ENCODE peak calls at places on chromosomes 6 and 20, in four cellular contexts. U, X, K and F are unnamed samples.
A peak's percentile ranks its signal among the peaks of the same experiment; 100 is the strongest.

GRCh38 chr6:436308-437041 is 44.9 kb downstream of the IRF4 start:
- DNase-seq in X (no peak), K (no peak), U (no peak), F (no peak)

GRCh38 chr6:35034411-35035171 is 106.5 kb downstream of the TCP11 start:
- DNase-seq in U (no peak), X (no peak), K (no peak), F (no peak)

GRCh38 chr20:57398231-57398821 is 7.1 kb downstream of the RBM38 start:
- DNase-seq in U (no peak), K (no peak), X (peak; percentile 83), F (no peak)

GRCh38 chr6:149332602-149333311 is 15.2 kb downstream of the TAB2 start:
- DNase-seq in K (no peak), X (no peak), U (no peak), F (peak; percentile 27)

GRCh38 chr6:28634406-28634757 is 108.7 kb downstream of the GPX5 start:
- DNase-seq in K (no peak), X (no peak), U (no peak), F (no peak)

GRCh38 chr6:32254761-32255211 is 30.9 kb upstream of the NOTCH4 start:
- DNase-seq in K (no peak), U (no peak), X (no peak), F (no peak)

GRCh38 chr6:31004285-31004684 is 6.0 kb upstream of the MUC22 start:
- DNase-seq in U (no peak), K (no peak), X (no peak), F (no peak)

GRCh38 chr20:4018015-4018748 is 2.8 kb upstream of the RNF24 start:
- DNase-seq in U (no peak), K (no peak), X (no peak), F (no peak)

GRCh38 chr6:111724505-111724904 is 118.8 kb upstream of the TRAF3IP2 start:
- DNase-seq in U (no peak), K (no peak), X (peak; percentile 86), F (no peak)

GRCh38 chr6:142867355-142867801 is 77.6 kb downstream of the HIVEP2 start:
- DNase-seq in X (no peak), K (no peak), U (no peak), F (no peak)

DNA sequence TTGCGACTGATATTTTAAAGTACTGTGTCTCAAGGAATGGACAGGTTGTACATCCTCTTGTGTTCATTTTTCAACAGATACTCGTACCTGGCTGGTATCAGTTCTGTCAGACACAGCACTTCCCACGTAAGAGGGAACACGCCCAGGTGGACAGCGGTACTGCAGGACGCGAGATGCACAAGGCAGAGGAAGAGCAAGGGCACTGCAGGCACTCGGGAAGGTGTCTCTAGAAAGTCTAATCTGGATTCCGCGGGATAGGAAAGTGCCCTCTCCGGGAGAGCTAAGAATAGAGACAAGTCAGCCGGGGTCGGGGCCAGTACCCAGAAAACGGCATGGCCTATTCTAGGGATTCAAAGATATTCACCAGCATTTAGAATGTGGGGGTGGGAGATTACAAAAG is 94.2 kb upstream of the MBOAT1 start:
- DNase-seq in K (no peak), X (no peak), U (no peak), F (no peak)
- TF ChIP-seq FOXK2 in K (no peak), X (no peak), U (no peak), F (no peak)

DNA sequence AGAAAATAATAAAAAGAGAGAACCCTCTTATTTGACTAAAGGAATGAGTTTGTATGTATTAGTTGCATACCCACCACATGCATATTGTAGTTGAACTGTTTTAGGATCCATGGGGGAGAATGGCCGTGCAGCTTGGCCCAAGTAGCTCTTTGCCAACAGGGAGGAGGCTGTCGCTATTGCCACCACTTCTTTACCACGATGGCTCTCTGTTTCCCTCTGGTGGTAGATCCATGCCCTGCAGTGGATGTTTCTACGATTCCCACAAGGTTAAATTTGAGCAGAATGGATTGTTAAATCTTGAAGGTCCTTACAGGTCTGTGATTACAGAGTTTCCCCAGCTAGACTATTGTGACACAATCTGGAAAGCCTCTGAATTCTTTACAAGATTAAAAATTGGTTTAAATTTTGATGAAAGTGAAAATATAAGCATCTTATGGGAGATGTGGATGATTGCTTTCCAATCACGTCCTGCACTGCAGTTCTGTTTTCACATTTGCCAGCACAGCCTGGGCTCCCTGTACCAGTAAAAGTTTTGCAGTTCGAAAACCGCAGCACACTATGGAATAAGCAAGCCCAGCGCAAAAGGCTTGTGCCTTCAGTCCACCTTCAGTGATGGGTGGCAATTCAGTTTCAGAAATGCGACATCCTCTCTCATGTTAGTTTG is 34.4 kb upstream of the FNDC1 start:
- DNase-seq in K (peak; percentile 68), X (peak; percentile 36), U (peak; percentile 87), F (peak; percentile 48)
- TF ChIP-seq FOXK2 in K (no peak), X (no peak), U (no peak), F (no peak)

GRCh38 chr6:125104425-125104824 is 49.1 kb upstream of the TPD52L1 start:
- DNase-seq in X (no peak), U (peak; percentile 66), K (peak; percentile 61), F (no peak)
- TF ChIP-seq FOXK2 in X (no peak), U (peak; percentile 50), K (no peak), F (no peak)

DNA sequence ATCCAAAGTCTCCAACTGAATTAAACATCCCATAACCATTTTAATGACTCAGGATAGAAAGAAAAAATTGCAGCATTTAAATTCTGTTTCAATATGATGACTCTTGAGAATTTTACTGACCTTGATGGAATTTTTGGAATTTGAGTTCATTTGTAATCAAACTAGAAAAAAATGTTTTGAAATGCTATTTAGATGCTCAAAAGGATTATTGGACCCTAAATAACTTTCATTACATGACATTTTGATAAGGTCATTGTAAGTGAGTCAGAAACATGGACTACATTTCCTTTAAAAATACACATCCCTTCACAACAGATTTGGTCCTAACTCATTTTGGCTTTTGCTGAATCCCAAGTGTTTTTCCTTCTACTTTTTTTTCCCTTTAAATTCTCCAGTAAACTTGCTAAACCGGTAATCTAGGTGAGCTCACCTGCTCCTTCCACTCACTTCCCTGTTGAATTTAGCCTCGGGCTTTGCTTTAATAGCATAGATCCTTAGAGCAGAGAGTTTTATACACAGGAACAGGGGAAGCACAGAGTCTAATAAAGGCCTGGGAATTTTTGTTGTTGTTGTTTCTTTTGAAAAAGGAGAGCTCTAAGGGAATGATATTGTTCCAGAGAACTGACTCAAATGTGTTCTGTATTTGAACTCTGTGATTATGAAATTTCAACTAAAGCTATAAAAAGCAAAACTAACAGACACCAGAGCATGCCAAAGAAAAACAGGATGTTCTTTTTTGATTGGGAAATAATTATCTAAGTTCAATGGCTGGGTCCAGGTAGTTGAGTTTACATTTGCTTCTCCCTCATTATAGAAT is 1088.3 kb upstream of the CITED2 start:
- DNase-seq in U (no peak), K (no peak), X (no peak), F (no peak)
- TF ChIP-seq FOXK2 in U (no peak), K (no peak), X (no peak), F (no peak)

GRCh38 chr6:123321020-123321419 is 315.7 kb downstream of the TRDN start:
- DNase-seq in X (no peak), K (no peak), U (no peak), F (no peak)

GRCh38 chr6:123329337-123329736 is 307.4 kb downstream of the TRDN start:
- DNase-seq in K (no peak), U (no peak), X (no peak), F (no peak)

DNA sequence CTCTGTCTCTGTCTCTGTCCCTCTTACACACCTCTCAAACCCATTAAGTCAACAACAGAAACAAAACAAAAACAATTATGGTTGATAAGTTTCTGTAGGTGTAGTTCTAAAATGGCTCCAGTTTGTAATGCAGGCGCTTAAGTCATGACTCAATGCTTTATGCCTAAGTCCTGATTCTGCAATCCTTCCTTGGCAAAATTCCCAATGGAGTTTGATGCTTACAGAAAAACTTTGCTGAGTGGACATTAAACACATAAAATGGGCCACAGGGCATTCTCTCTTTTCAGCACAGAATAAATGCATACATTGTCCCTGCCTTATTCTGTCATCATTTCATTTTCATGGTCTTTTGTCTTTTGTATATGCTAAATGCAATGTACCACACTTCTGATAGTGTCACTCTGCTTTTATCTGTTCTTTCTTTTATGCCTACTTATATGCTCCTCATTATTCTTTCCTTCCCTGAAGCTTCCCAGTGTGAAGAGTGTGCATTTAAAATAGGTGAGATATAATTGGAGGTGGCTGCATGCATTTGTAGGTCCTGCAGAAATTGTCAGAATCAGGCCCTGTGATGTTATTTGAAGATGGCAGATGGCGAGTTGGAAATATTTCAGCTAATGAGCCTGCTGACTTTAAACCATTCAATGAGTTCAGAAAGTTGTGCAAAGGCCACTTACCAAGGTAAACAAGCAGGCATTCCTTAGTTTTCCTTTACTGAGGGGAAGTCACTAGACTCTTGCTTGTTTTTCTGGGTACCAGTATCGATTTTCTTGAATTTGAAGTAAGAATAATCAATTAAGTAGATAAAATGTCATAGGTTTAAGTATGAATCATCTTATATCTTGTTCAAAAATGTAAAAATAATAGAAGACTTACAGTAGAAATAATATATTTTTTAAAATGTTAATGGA is 313.1 kb downstream of the TRDN start:
- DNase-seq in K (no peak), U (no peak), X (no peak), F (peak; percentile 6)
- TF ChIP-seq FOXK2 in K (no peak), U (no peak), X (no peak), F (no peak)

DNA sequence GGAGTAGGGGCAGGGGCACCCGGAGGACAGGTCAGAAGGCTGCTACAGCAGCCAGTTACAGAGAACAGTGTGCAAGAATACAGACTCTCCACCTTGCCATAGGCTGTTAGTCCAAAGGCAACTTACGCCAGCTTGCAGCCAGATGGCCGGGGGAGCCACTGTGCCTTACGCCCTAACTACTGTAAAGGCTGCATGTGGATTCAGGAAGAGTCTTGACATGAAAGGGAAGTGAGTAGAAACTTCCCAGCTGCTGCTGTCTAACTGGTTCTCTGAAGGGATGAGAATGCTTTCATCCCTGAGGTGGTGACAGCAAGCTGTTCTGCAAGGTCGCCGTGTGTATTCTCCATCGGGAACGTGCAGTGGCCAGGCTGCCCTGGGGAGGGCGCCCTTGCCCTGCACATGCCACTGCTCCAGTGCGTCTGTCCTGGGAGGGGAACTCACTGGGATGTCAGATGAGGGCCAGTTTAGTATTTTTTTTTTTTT is 46.1 kb downstream of the LYRM4 start:
- DNase-seq in U (peak; percentile 72), X (no peak), K (peak; percentile 64), F (peak; percentile 25)
- TF ChIP-seq FOXK2 in U (no peak), X (no peak), K (no peak), F (no peak)

GRCh38 chr6:156645106-156645505 is 132.1 kb upstream of the ARID1B start:
- DNase-seq in U (no peak), X (no peak), K (no peak), F (no peak)
- TF ChIP-seq FOXK2 in U (no peak), X (no peak), K (no peak), F (no peak)

GRCh38 chr6:75694406-75694805 is 54.6 kb upstream of the MYO6 start:
- DNase-seq in X (no peak), U (no peak), K (no peak), F (no peak)

GRCh38 chr6:75689576-75689975 is 59.5 kb upstream of the MYO6 start:
- DNase-seq in U (no peak), K (no peak), X (no peak), F (no peak)

GRCh38 chr6:75691012-75691411 is 58.0 kb upstream of the MYO6 start:
- DNase-seq in U (no peak), X (no peak), K (no peak), F (no peak)

DNA sequence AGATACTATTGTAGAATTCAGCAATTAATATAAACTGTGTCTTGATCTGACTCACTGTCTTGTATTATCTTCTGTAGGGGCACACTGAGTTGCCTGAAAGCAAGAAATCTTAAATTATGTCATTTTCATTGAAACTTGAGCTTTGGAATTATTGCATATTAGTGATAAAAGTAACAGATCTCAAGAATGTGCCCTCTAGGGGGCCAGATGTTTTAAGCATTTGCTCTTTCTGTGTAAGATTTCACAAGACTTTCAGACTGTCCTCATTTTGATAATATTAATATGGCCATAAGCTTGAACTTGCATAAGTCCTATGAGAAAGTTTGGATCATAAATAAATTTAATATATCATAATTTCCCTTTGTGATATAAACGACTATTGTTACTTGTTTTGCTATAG is 55.5 kb upstream of the MYO6 start:
- DNase-seq in U (no peak), K (no peak), X (no peak), F (peak; percentile 2)
- TF ChIP-seq FOXK2 in U (no peak), K (no peak), X (no peak), F (no peak)